ENCODE peak calls at places on chromosomes 6 and 20, in five cellular contexts. One of them, this sample, is unnamed. For H3K27me3, the result is how much of the 10 kb centered on the place peaks cover.

GRCh38 chr6:86744048-86744447 is 193.3 kb upstream of the HTR1E start:
- DNase-seq in left ventricle myocardium inferior: no peak
- DNase-seq in suprapubic skin: no peak
- DNase-seq in uterus: no peak
- DNase-seq in HCT116: no peak
- DNase-seq in this sample: no peak

GRCh38 chr6:31680841-31681671 is at the start of gene LY6G5C:
- DNase-seq in HCT116: peak
- DNase-seq in uterus: peak
- DNase-seq in suprapubic skin: peak
- DNase-seq in left ventricle myocardium inferior: peak
- DNase-seq in this sample: peak

GRCh38 chr6:160030103-160030502 is 61.2 kb downstream of the IGF2R start:
- DNase-seq in left ventricle myocardium inferior: peak
- DNase-seq in HCT116: no peak
- DNase-seq in suprapubic skin: peak
- DNase-seq in uterus: peak
- DNase-seq in this sample: peak

GRCh38 chr6:144216668-144217218 is 66.4 kb downstream of the STX11 start:
- DNase-seq in uterus: no peak
- DNase-seq in suprapubic skin: no peak
- DNase-seq in left ventricle myocardium inferior: no peak
- DNase-seq in HCT116: no peak
- DNase-seq in this sample: no peak

GRCh38 chr6:152086223-152086873 is 278.9 kb downstream of the ESR1 start:
- DNase-seq in left ventricle myocardium inferior: no peak
- DNase-seq in HCT116: no peak
- DNase-seq in uterus: no peak
- DNase-seq in suprapubic skin: no peak
- DNase-seq in this sample: no peak

GRCh38 chr20:57053067-57053466 is 213.4 kb downstream of the BMP7 start:
- DNase-seq in left ventricle myocardium inferior: no peak
- DNase-seq in suprapubic skin: no peak
- DNase-seq in uterus: no peak
- DNase-seq in HCT116: no peak
- DNase-seq in this sample: no peak

GRCh38 chr6:1724616-1725015 is 114.9 kb downstream of the FOXC1 start:
- DNase-seq in uterus: peak
- DNase-seq in HCT116: peak
- DNase-seq in left ventricle myocardium inferior: peak
- DNase-seq in suprapubic skin: peak
- DNase-seq in this sample: no peak

GRCh38 chr20:59412896-59413295 is 112.5 kb downstream of the EDN3 start:
- DNase-seq in uterus: no peak
- DNase-seq in left ventricle myocardium inferior: no peak
- DNase-seq in HCT116: no peak
- DNase-seq in suprapubic skin: no peak
- DNase-seq in this sample: no peak

DNA sequence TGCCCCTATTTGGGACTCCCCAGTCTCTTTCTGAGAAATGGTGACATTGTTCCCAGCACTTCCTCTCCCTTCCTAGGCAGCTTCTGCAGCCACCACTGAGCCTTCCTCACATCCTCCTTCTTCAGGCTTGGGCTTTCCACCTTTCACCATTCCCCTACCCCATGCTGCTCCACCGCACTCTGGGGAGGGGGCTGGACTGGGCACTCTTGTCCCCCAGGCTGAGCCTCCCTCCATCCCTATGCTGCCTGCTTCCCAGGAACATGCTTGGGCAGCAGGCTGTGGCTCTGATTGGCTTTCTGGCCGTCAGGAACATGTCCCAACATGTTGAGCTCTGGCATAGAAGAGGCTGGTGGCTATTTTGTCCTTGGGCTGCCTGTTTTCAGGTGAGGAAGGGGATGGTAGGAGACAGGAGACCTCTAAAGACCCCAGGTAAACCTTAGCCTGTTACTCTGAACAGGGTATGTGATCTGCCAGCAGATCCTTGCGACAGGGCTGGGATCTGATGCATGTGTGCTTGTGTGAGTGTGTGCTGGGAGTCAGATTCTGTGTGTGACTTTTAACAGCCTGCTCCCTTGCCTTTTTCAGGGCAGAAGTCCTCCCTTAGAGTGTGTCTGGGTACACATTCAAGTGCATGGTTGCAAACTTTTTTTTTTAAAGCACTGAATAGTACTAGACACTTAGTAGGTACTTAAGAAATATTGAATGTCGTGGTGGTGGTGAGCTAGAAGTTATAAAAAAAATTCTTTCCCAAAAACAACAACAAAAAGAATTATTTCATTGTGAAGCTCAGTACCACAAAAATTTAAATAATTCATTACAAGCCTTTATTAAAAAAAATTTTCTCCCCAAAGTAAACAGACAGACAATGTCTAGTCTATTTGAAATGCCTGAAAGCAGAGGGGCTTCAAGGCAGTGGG is 2.1 kb upstream of the CDKN1A start:
- DNase-seq in left ventricle myocardium inferior: no peak
- DNase-seq in suprapubic skin: no peak
- DNase-seq in uterus: no peak
- DNase-seq in HCT116: no peak
- DNase-seq in this sample: no peak
- H3K4me3 ChIP-seq in left ventricle myocardium inferior: no peak
- H3K4me3 ChIP-seq in suprapubic skin: no peak
- H3K4me3 ChIP-seq in uterus: no peak
- H3K4me3 ChIP-seq in HCT116: no peak
- H3K4me3 ChIP-seq in this sample: no peak

GRCh38 chr6:100459291-100459690 is 5.4 kb downstream of the SIM1 start:
- DNase-seq in uterus: no peak
- DNase-seq in HCT116: no peak
- DNase-seq in suprapubic skin: no peak
- DNase-seq in left ventricle myocardium inferior: no peak
- DNase-seq in this sample: no peak

GRCh38 chr6:100461273-100461919 is 3.3 kb downstream of the SIM1 start:
- DNase-seq in left ventricle myocardium inferior: no peak
- DNase-seq in uterus: no peak
- DNase-seq in suprapubic skin: no peak
- DNase-seq in HCT116: no peak
- DNase-seq in this sample: no peak

GRCh38 chr6:100462396-100462795 is 2.3 kb downstream of the SIM1 start:
- DNase-seq in uterus: no peak
- DNase-seq in left ventricle myocardium inferior: no peak
- DNase-seq in suprapubic skin: no peak
- DNase-seq in HCT116: no peak
- DNase-seq in this sample: no peak

GRCh38 chr6:100461920-100462295 is 2.8 kb downstream of the SIM1 start:
- DNase-seq in suprapubic skin: no peak
- DNase-seq in HCT116: no peak
- DNase-seq in left ventricle myocardium inferior: no peak
- DNase-seq in uterus: no peak
- DNase-seq in this sample: no peak

GRCh38 chr6:100460650-100461204 is 4.0 kb downstream of the SIM1 start:
- DNase-seq in suprapubic skin: no peak
- DNase-seq in HCT116: no peak
- DNase-seq in uterus: no peak
- DNase-seq in left ventricle myocardium inferior: no peak
- DNase-seq in this sample: no peak
- TF ChIP-seq CTCF in suprapubic skin: no peak
- TF ChIP-seq CTCF in HCT116: peak
- TF ChIP-seq CTCF in uterus: no peak
- TF ChIP-seq CTCF in left ventricle myocardium inferior: no peak
- TF ChIP-seq CTCF in this sample: peak

DNA sequence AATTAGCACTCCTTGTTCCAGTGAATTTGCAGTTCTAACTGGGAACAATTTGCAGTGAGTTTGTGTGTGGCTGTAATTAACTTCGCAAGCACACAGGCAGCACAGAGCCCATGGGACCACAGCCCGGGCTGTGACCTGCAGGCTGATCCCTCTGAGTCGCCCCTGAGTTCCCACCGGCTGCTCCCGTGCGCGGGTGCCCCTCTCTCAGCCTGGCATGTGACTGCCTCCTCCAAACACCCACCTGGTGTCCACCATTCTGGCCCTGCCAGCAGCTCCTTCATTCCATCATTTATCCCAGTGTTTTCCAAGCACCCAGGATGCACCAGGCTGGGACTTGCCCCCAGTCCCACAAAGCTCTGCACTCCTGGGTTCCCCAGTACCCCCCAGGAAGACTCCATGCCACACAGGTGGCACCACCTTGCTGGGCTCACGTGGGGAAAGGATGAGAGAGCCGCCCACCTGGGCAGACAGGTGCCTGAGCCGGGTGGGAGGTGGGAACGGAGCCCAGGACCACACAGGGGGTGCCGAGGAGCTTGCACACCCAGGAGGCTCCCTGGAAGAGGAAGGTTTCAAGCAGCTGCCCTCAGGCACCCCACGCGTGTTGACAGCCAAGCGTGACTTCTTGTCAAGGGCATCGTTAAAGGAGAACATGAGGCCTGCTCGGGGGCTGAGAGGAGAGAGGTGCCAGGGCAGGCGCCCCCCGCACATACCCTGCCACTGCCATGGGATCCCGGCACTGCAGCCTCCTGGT is 75.1 kb downstream of the YTHDF1 start:
- DNase-seq in left ventricle myocardium inferior: no peak
- DNase-seq in HCT116: no peak
- DNase-seq in uterus: no peak
- DNase-seq in suprapubic skin: no peak
- DNase-seq in this sample: no peak
- H3K27me3 ChIP-seq in left ventricle myocardium inferior: half or more
- H3K27me3 ChIP-seq in HCT116: under half
- H3K27me3 ChIP-seq in uterus: under half
- H3K27me3 ChIP-seq in suprapubic skin: under half
- H3K27me3 ChIP-seq in this sample: under half

DNA sequence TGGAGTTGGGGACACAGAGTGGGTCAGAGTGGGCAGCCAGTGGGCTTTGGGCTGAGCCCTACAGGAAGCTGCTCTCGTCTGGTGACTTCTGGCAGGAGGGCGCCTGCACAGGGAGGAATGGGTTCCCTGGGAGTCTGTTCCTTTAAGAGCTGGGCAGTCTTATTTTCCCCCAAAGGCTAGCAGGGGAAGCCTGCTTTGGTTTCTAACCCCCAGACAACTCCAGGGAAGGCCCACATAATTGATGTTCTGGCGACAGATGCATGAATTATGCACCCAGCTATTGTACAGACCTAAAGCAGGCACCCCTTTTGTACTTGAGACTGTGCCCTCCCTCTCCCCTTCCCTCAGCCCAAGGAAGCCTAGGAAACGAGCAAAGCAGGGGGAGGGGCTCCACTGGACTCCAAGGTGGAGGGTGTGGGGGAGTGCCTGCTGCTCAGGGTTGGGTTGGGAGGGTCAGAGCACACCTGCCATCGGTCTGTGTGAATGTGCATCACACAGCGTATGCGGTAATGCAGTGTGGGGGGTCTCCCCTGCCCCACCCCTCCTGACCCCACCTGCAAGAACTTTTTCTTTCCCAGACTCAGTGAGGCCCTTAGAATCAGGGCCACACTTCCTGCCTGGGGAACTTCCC is 102.1 kb downstream of the KCNB1 start:
- DNase-seq in left ventricle myocardium inferior: no peak
- DNase-seq in HCT116: no peak
- DNase-seq in uterus: no peak
- DNase-seq in suprapubic skin: no peak
- DNase-seq in this sample: no peak
- H3K4me3 ChIP-seq in left ventricle myocardium inferior: no peak
- H3K4me3 ChIP-seq in HCT116: no peak
- H3K4me3 ChIP-seq in uterus: no peak
- H3K4me3 ChIP-seq in suprapubic skin: no peak
- H3K4me3 ChIP-seq in this sample: no peak

DNA sequence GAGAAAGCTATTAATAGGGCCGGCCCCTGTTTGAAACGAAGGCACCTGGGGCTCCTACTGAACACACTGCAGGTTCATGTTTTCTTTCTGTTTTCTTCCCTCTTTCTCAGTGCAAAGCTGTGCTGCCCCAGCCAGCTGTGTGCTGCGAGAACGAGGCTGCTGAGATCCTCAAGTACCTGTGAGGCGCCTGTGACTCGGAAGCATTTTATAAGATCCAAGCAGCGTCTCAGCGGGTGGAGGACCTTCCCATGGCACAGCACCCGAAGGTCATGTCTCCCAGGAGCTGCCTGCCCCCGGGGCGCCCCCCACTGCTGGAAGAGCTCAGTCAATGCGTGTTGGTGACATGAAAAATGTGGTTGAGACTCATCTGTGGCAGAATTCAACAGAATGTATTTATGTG is 66.3 kb downstream of the SMOC2 start:
- DNase-seq in uterus: no peak
- DNase-seq in suprapubic skin: no peak
- DNase-seq in left ventricle myocardium inferior: no peak
- DNase-seq in HCT116: no peak
- DNase-seq in this sample: no peak
- TF ChIP-seq CTCF in uterus: no peak
- TF ChIP-seq CTCF in suprapubic skin: no peak
- TF ChIP-seq CTCF in left ventricle myocardium inferior: no peak
- TF ChIP-seq CTCF in HCT116: no peak
- TF ChIP-seq CTCF in this sample: no peak

GRCh38 chr20:46305331-46305972 is 2.8 kb downstream of the CDH22 start:
- DNase-seq in HCT116: no peak
- DNase-seq in left ventricle myocardium inferior: no peak
- DNase-seq in suprapubic skin: no peak
- DNase-seq in uterus: no peak
- DNase-seq in this sample: no peak
- H3K27me3 ChIP-seq in HCT116: under half
- H3K27me3 ChIP-seq in left ventricle myocardium inferior: half or more
- H3K27me3 ChIP-seq in suprapubic skin: half or more
- H3K27me3 ChIP-seq in uterus: under half
- H3K27me3 ChIP-seq in this sample: half or more

This sample was measured in kidney epithelial cell.